ENCODE peak calls at places on chromosome 5, in seven cellular contexts. H is CD8-positive, alpha-beta T cell; D is MM.1S; J is gastrocnemius medialis; V is fibroblast of lung; B is tibial nerve; L is neuronal stem cell. X is an unnamed sample.

GRCh38 chr5:167261309-167262100 is 1029.9 kb upstream of the WWC1 start:
- DNase-seq in J (no peak), V (no peak), B (no peak), D (no peak), L (no peak), H (no peak), X (no peak)

GRCh38 chr5:81638471-81638870 is 112.4 kb downstream of the SSBP2 start:
- DNase-seq in L (no peak), J (no peak), D (no peak), H (no peak), B (no peak), V (no peak), X (no peak)

GRCh38 chr5:179795049-179795862 is 1.5 kb downstream of the LTC4S start:
- DNase-seq in H (no peak), V (no peak), B (no peak), D (peak; percentile 40), J (no peak), L (no peak), X (no peak)

GRCh38 chr5:88279584-88279983 is 10.9 kb upstream of the TMEM161B start:
- DNase-seq in B (no peak), H (no peak), D (no peak), J (no peak), L (no peak), V (no peak), X (no peak)

GRCh38 chr5:10457682-10458574 is 16.2 kb downstream of the ROPN1L start:
- DNase-seq in D (no peak), H (no peak), L (no peak), J (no peak), V (no peak), B (no peak), X (no peak)

GRCh38 chr5:55030676-55031445 is 6.8 kb downstream of the GZMK start:
- DNase-seq in V (no peak), H (no peak), L (no peak), B (no peak), D (no peak), J (no peak), X (no peak)

GRCh38 chr5:110333384-110333783 is 393.1 kb downstream of the TMEM232 start:
- DNase-seq in D (no peak), L (peak; percentile 39), V (peak; percentile 12), B (no peak), J (no peak), H (no peak), X (no peak)

GRCh38 chr5:174188300-174188699 is 142.8 kb downstream of the NSG2 start:
- DNase-seq in J (no peak), H (no peak), V (peak; percentile 2), L (no peak), B (no peak), D (no peak), X (no peak)

GRCh38 chr5:90421136-90421535 is 11.6 kb upstream of the CETN3 start:
- DNase-seq in L (no peak), D (no peak), J (no peak), V (peak; percentile 12), H (no peak), B (no peak), X (no peak)

GRCh38 chr5:32942225-32942989 is 231.3 kb downstream of the NPR3 start:
- DNase-seq in B (no peak), J (no peak), L (no peak), H (no peak), D (peak; percentile 65), V (peak; percentile 34), X (no peak)

GRCh38 chr5:141835928-141836667 is 42.1 kb downstream of the PCDH1 start:
- DNase-seq in L (no peak), H (no peak), J (no peak), D (no peak), V (no peak), B (no peak), X (no peak)

GRCh38 chr5:93607367-93608258 is 24.6 kb downstream of the NR2F1 start:
- DNase-seq in L (no peak), D (peak; percentile 59), V (peak; percentile 86), J (no peak), H (no peak), B (no peak), X (no peak)

GRCh38 chr5:124302504-124302903 is 443.9 kb downstream of the ZNF608 start:
- DNase-seq in L (no peak), D (no peak), J (no peak), V (peak; percentile 68), H (no peak), B (no peak), X (no peak)

GRCh38 chr5:167853421-167853820 is 438.0 kb upstream of the WWC1 start:
- DNase-seq in H (no peak), B (no peak), V (peak; percentile 81), D (no peak), J (no peak), L (no peak), X (no peak)

GRCh38 chr5:92378961-92379611 is 996.0 kb upstream of the ARRDC3 start:
- DNase-seq in H (no peak), L (no peak), J (no peak), D (no peak), B (no peak), V (peak; percentile 50), X (no peak)

GRCh38 chr5:135880278-135880677 is 15.4 kb downstream of the IL9 start:
- DNase-seq in B (no peak), D (no peak), H (no peak), J (no peak), L (no peak), V (peak; percentile 2), X (no peak)

GRCh38 chr5:179312557-179313235 is 32.6 kb downstream of the ADAMTS2 start:
- DNase-seq in V (peak; percentile 45), B (no peak), J (no peak), D (no peak), H (no peak), L (no peak), X (no peak)

GRCh38 chr5:71482132-71482531 is 26.7 kb downstream of the BDP1 start:
- DNase-seq in B (no peak), D (no peak), L (no peak), V (peak; percentile 52), J (no peak), H (no peak), X (no peak)

GRCh38 chr5:71481441-71481840 is 26.0 kb downstream of the BDP1 start:
- DNase-seq in H (no peak), D (no peak), J (no peak), L (no peak), V (no peak), B (no peak), X (no peak)

DNA sequence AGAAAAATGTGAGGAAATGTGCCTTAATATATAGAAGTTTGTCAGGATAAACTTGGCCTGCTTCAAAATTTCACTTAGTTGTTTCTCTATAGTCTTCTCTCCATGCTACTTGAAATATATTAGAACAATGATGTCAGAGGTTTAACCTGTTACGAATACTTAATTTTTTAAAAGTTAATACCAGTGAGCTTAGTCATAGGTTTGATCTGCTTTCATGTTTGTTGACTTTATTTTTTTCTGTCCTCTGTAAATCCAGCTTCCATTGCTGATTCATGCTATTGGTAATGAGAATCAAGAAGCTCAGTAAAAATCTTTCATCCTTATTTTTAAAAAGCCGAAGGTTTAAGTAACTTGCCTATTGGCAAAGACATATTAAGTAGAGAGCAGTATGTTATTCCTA is 27.9 kb downstream of the BDP1 start:
- DNase-seq in B (no peak), H (no peak), V (peak; percentile 86), D (no peak), L (no peak), J (no peak), X (no peak)
- H3K36me3 ChIP-seq in B (no peaks in the 10 kb centered on the region), H (peaks cover 20% of the 10 kb centered on the region), V (peaks cover 2% of the 10 kb centered on the region), D (peaks cover 5% of the 10 kb centered on the region), L (peaks cover 8% of the 10 kb centered on the region), J (no peaks in the 10 kb centered on the region), X (peaks cover 27% of the 10 kb centered on the region)

GRCh38 chr5:68287631-68287975 is 72.0 kb downstream of the PIK3R1 start:
- DNase-seq in V (no peak), H (no peak), D (no peak), J (no peak), B (no peak), L (no peak), X (no peak)

GRCh38 chr5:68287976-68288755 is 72.6 kb downstream of the PIK3R1 start:
- DNase-seq in J (peak; percentile 71), H (peak; percentile 31), V (peak; percentile 51), B (peak; percentile 25), D (peak; percentile 96), L (peak; percentile 48), X (peak; percentile 18)

GRCh38 chr5:68286612-68286912 is 71.0 kb downstream of the PIK3R1 start:
- DNase-seq in J (no peak), H (no peak), B (no peak), D (no peak), L (no peak), V (no peak), X (no peak)

GRCh38 chr5:68285075-68285827 is 69.7 kb downstream of the PIK3R1 start:
- DNase-seq in V (no peak), J (no peak), H (no peak), B (no peak), L (no peak), D (peak; percentile 62), X (no peak)

GRCh38 chr5:68285857-68286611 is 70.5 kb downstream of the PIK3R1 start:
- DNase-seq in V (peak; percentile 75), D (peak; percentile 70), B (no peak), H (no peak), L (peak; percentile 24), J (no peak), X (no peak)
- H3K4me3 ChIP-seq in V (no peak overlapping the region), D (peak overlapping the region; percentile 23), B (no peak overlapping the region), H (no peak overlapping the region), L (no peak overlapping the region), J (no peak overlapping the region), X (peak overlapping the region; percentile 19)

DNA sequence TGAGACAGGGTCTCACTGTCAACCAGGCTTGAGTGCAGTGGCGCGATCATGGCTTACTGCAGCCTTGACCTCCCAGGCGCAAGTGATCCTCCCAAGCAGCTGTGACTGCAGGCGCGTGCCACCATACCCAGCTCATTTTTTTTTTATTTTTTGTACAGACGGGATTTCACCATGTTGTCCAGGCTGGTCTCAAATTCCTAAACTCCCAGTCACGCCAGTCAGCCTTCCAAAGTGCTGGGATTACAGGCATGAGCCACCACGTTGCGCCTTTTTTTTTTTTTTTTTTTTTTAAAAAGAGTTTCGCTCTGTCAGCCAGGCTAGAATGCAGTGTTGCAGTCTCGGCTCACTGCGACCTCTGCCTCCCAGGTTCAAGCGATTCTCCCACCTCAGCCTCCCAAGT is 27.1 kb upstream of the SRP19 start:
- DNase-seq in L (no peak), J (no peak), B (no peak), D (no peak), H (no peak), V (no peak), X (no peak)
- H3K36me3 ChIP-seq in L (peaks cover 6% of the 10 kb centered on the region), J (no peaks in the 10 kb centered on the region), B (no peaks in the 10 kb centered on the region), D (no peaks in the 10 kb centered on the region), H (peaks cover 7% of the 10 kb centered on the region), V (peaks cover 4% of the 10 kb centered on the region), X (peaks cover 27% of the 10 kb centered on the region)

GRCh38 chr5:132227235-132227484 is 493 bp downstream of the P4HA2 start:
- DNase-seq in L (no peak), H (no peak), J (no peak), B (no peak), D (no peak), V (peak; percentile 73), X (no peak)

GRCh38 chr5:132225165-132226032 is 2.3 kb downstream of the P4HA2 start:
- DNase-seq in D (no peak), L (no peak), B (peak; percentile 58), J (no peak), V (peak; percentile 96), H (no peak), X (no peak)

GRCh38 chr5:132227485-132228240 is at the start of gene P4HA2:
- DNase-seq in B (peak; percentile 70), J (peak; percentile 64), L (peak; percentile 76), V (peak; percentile 62), H (no peak), D (peak; percentile 79), X (no peak)

GRCh38 chr5:132228241-132229035 is 785 bp upstream of the P4HA2 start:
- DNase-seq in V (no peak), D (no peak), J (no peak), H (no peak), B (no peak), L (no peak), X (no peak)

GRCh38 chr5:132226516-132227234 is 978 bp downstream of the P4HA2 start:
- DNase-seq in B (no peak), H (no peak), D (no peak), V (peak; percentile 59), L (no peak), J (no peak), X (no peak)
- H3K4me3 ChIP-seq in B (peak overlapping the region; percentile 89), H (no peak overlapping the region), D (peak overlapping the region; percentile 73), V (peak overlapping the region; percentile 82), L (peak overlapping the region; percentile 80), J (peak overlapping the region; percentile 80), X (peak overlapping the region; percentile 62)

X was measured in effector memory CD4-positive, alpha-beta T cell.